ENCODE peak calls at places on chromosomes 6 and 20, in six cellular contexts. One of them, this sample, is unnamed.

GRCh38 chr20:47137231-47137865 is 219.2 kb downstream of the ZMYND8 start:
- DNase-seq in substantia nigra: no peak
- DNase-seq in frontal cortex: no peak
- DNase-seq in keratinocyte: no peak
- DNase-seq in nephron progenitor cell: no peak
- DNase-seq in type B pancreatic cell: no peak
- DNase-seq in this sample: no peak

GRCh38 chr20:18237682-18238081 is 50.6 kb upstream of the ZNF133 start:
- DNase-seq in substantia nigra: no peak
- DNase-seq in frontal cortex: no peak
- DNase-seq in keratinocyte: no peak
- DNase-seq in nephron progenitor cell: no peak
- DNase-seq in type B pancreatic cell: no peak
- DNase-seq in this sample: no peak

GRCh38 chr6:44058617-44059358 is 68.5 kb downstream of the MRPL14 start:
- DNase-seq in frontal cortex: no peak
- DNase-seq in keratinocyte: peak
- DNase-seq in nephron progenitor cell: no peak
- DNase-seq in substantia nigra: no peak
- DNase-seq in type B pancreatic cell: no peak
- DNase-seq in this sample: peak

GRCh38 chr20:20085071-20085470 is 32.7 kb downstream of the CFAP61 start:
- DNase-seq in substantia nigra: no peak
- DNase-seq in keratinocyte: no peak
- DNase-seq in frontal cortex: no peak
- DNase-seq in nephron progenitor cell: no peak
- DNase-seq in type B pancreatic cell: no peak
- DNase-seq in this sample: no peak

GRCh38 chr6:16684896-16685554 is 76.2 kb downstream of the ATXN1 start:
- DNase-seq in type B pancreatic cell: no peak
- DNase-seq in substantia nigra: no peak
- DNase-seq in keratinocyte: no peak
- DNase-seq in frontal cortex: no peak
- DNase-seq in nephron progenitor cell: no peak
- DNase-seq in this sample: peak

GRCh38 chr6:13488015-13488895 is 855 bp upstream of the GFOD1 start:
- DNase-seq in substantia nigra: peak
- DNase-seq in keratinocyte: no peak
- DNase-seq in type B pancreatic cell: no peak
- DNase-seq in nephron progenitor cell: peak
- DNase-seq in frontal cortex: peak
- DNase-seq in this sample: peak

GRCh38 chr6:43887906-43888683 is 118.1 kb downstream of the VEGFA start:
- DNase-seq in nephron progenitor cell: no peak
- DNase-seq in frontal cortex: no peak
- DNase-seq in substantia nigra: no peak
- DNase-seq in type B pancreatic cell: no peak
- DNase-seq in keratinocyte: no peak
- DNase-seq in this sample: no peak

GRCh38 chr20:22339091-22339881 is 245.1 kb downstream of the FOXA2 start:
- DNase-seq in keratinocyte: no peak
- DNase-seq in nephron progenitor cell: peak
- DNase-seq in substantia nigra: no peak
- DNase-seq in type B pancreatic cell: no peak
- DNase-seq in frontal cortex: peak
- DNase-seq in this sample: no peak

GRCh38 chr20:40493551-40493950 is 195.5 kb downstream of the MAFB start:
- DNase-seq in substantia nigra: no peak
- DNase-seq in nephron progenitor cell: no peak
- DNase-seq in keratinocyte: peak
- DNase-seq in type B pancreatic cell: no peak
- DNase-seq in frontal cortex: no peak
- DNase-seq in this sample: no peak

GRCh38 chr6:107460074-107460631 is 789 bp upstream of the PDSS2 start:
- DNase-seq in type B pancreatic cell: no peak
- DNase-seq in nephron progenitor cell: no peak
- DNase-seq in keratinocyte: no peak
- DNase-seq in frontal cortex: no peak
- DNase-seq in substantia nigra: no peak
- DNase-seq in this sample: no peak

GRCh38 chr20:43658068-43658722 is 8.7 kb upstream of the MYBL2 start:
- DNase-seq in substantia nigra: no peak
- DNase-seq in type B pancreatic cell: no peak
- DNase-seq in nephron progenitor cell: no peak
- DNase-seq in frontal cortex: no peak
- DNase-seq in keratinocyte: no peak
- DNase-seq in this sample: no peak

GRCh38 chr6:78629154-78629721 is 238.1 kb upstream of the IRAK1BP1 start:
- DNase-seq in type B pancreatic cell: no peak
- DNase-seq in substantia nigra: peak
- DNase-seq in frontal cortex: no peak
- DNase-seq in nephron progenitor cell: no peak
- DNase-seq in keratinocyte: no peak
- DNase-seq in this sample: no peak

GRCh38 chr6:21360353-21360752 is 233.2 kb upstream of the SOX4 start:
- DNase-seq in type B pancreatic cell: no peak
- DNase-seq in frontal cortex: no peak
- DNase-seq in substantia nigra: no peak
- DNase-seq in keratinocyte: no peak
- DNase-seq in nephron progenitor cell: no peak
- DNase-seq in this sample: no peak

GRCh38 chr6:129575378-129576118 is 134.4 kb downstream of the ARHGAP18 start:
- DNase-seq in type B pancreatic cell: no peak
- DNase-seq in nephron progenitor cell: peak
- DNase-seq in frontal cortex: no peak
- DNase-seq in substantia nigra: no peak
- DNase-seq in keratinocyte: no peak
- DNase-seq in this sample: no peak

GRCh38 chr6:16671302-16672289 is 89.7 kb downstream of the ATXN1 start:
- DNase-seq in substantia nigra: no peak
- DNase-seq in frontal cortex: no peak
- DNase-seq in keratinocyte: no peak
- DNase-seq in type B pancreatic cell: no peak
- DNase-seq in nephron progenitor cell: no peak
- DNase-seq in this sample: no peak

GRCh38 chr20:57595041-57596030 is 24.9 kb downstream of the ZBP1 start:
- DNase-seq in keratinocyte: no peak
- DNase-seq in frontal cortex: no peak
- DNase-seq in substantia nigra: no peak
- DNase-seq in nephron progenitor cell: no peak
- DNase-seq in type B pancreatic cell: no peak
- DNase-seq in this sample: no peak